ENCODE peak calls at places on chromosome 5, in seven cellular contexts. A is K562, X is NCI-H774, P is iris pigment epithelial cell, K is hepatocyte, U is PC-3, I is MCF 10A. G is an unnamed sample.

GRCh38 chr5:160959804-160960203 is 107.8 kb upstream of the ATP10B start:
- DNase-seq in A (no peak), X (no peak), P (peak; percentile 11), K (peak; percentile 46), U (peak; percentile 37), I (peak; percentile 99), G (peak; percentile 17)

GRCh38 chr5:181173420-181174342 is 26.3 kb downstream of the OR2V2 start:
- DNase-seq in A (peak; percentile 87), X (no peak), P (peak; percentile 91), K (peak; percentile 52), U (peak; percentile 80), I (peak; percentile 87), G (peak; percentile 95)

GRCh38 chr5:177389368-177390169 is 5.3 kb downstream of the SLC34A1 start:
- DNase-seq in A (no peak), X (no peak), P (peak; percentile 97), K (peak; percentile 64), U (peak; percentile 89), I (peak; percentile 96), G (no peak)

GRCh38 chr5:163079618-163080017 is 357.8 kb upstream of the CCNG1 start:
- DNase-seq in A (peak; percentile 11), X (no peak), P (no peak), K (no peak), U (peak; percentile 40), I (peak; percentile 31), G (no peak)

GRCh38 chr5:16536246-16536645 is 70.6 kb upstream of the ZNF622 start:
- DNase-seq in A (no peak), X (no peak), P (peak; percentile 79), K (no peak), U (peak; percentile 98), I (no peak), G (no peak)

GRCh38 chr5:139677404-139678282 is 29.5 kb downstream of the CXXC5 start:
- DNase-seq in A (no peak), X (peak; percentile 4), P (no peak), K (no peak), U (no peak), I (no peak), G (no peak)

GRCh38 chr5:40441733-40442132 is 238.0 kb upstream of the PTGER4 start:
- DNase-seq in A (no peak), X (no peak), P (no peak), K (peak; percentile 40), U (no peak), I (no peak), G (no peak)

GRCh38 chr5:14364096-14364495 is 217.5 kb upstream of the OTULINL start:
- DNase-seq in A (no peak), X (peak; percentile 8), P (no peak), K (no peak), U (peak; percentile 53), I (peak; percentile 5), G (no peak)

GRCh38 chr5:154138701-154139100 is 51.8 kb upstream of the GALNT10 start:
- DNase-seq in A (no peak), X (no peak), P (no peak), K (no peak), U (no peak), I (no peak), G (no peak)

GRCh38 chr5:57216714-57217113 is 42.9 kb downstream of the GPBP1 start:
- DNase-seq in A (no peak), X (no peak), P (peak; percentile 84), K (no peak), U (peak; percentile 76), I (peak; percentile 68), G (no peak)

GRCh38 chr5:179135441-179136215 is 75.5 kb downstream of the ZNF354C start:
- DNase-seq in A (no peak), X (no peak), P (no peak), K (no peak), U (no peak), I (no peak), G (no peak)

GRCh38 chr5:88142801-88143692 is 125.6 kb downstream of the TMEM161B start:
- DNase-seq in A (no peak), X (no peak), P (no peak), K (no peak), U (no peak), I (no peak), G (no peak)

GRCh38 chr5:119343766-119344165 is 12.1 kb upstream of the TNFAIP8 start:
- DNase-seq in A (no peak), X (no peak), P (peak; percentile 56), K (no peak), U (no peak), I (peak; percentile 56), G (no peak)

GRCh38 chr5:10232386-10232785 is 17.3 kb downstream of the ATPSCKMT start:
- DNase-seq in A (no peak), X (no peak), P (no peak), K (no peak), U (no peak), I (no peak), G (no peak)

GRCh38 chr5:132234684-132235062 is 7.0 kb upstream of the P4HA2 start:
- DNase-seq in A (no peak), X (no peak), P (no peak), K (no peak), U (no peak), I (no peak), G (no peak)

GRCh38 chr5:179819296-179820126 is 1.2 kb upstream of the SQSTM1 start:
- DNase-seq in A (peak; percentile 86), X (peak; percentile 64), P (peak; percentile 80), K (peak; percentile 88), U (peak; percentile 64), I (peak; percentile 88), G (no peak)